ENCODE peak calls at places on chromosomes 6 and 20, in seven cellular contexts. One of them, this sample, is unnamed.

GRCh38 chr20:59005523-59006166 is 1.4 kb downstream of the CTSZ start:
- DNase-seq in GM12865: no peak
- DNase-seq in kidney: peak
- DNase-seq in OCI-LY7: peak
- DNase-seq in mucosa of descending colon: no peak
- DNase-seq in BJ: no peak
- DNase-seq in H7: peak
- DNase-seq in this sample: no peak

GRCh38 chr20:20477444-20478041 is 109.6 kb downstream of the INSM1 start:
- DNase-seq in GM12865: no peak
- DNase-seq in H7: no peak
- DNase-seq in OCI-LY7: no peak
- DNase-seq in BJ: no peak
- DNase-seq in kidney: no peak
- DNase-seq in mucosa of descending colon: no peak
- DNase-seq in this sample: no peak

GRCh38 chr20:1825492-1825891 is 69.7 kb upstream of the SIRPA start:
- DNase-seq in kidney: no peak
- DNase-seq in BJ: no peak
- DNase-seq in GM12865: no peak
- DNase-seq in H7: no peak
- DNase-seq in mucosa of descending colon: no peak
- DNase-seq in OCI-LY7: no peak
- DNase-seq in this sample: peak

GRCh38 chr20:18692453-18692852 is 104.6 kb downstream of the DTD1 start:
- DNase-seq in GM12865: no peak
- DNase-seq in H7: no peak
- DNase-seq in kidney: no peak
- DNase-seq in OCI-LY7: no peak
- DNase-seq in mucosa of descending colon: no peak
- DNase-seq in BJ: no peak
- DNase-seq in this sample: peak

GRCh38 chr6:134605034-134605433 is 287.1 kb upstream of the SGK1 start:
- DNase-seq in OCI-LY7: no peak
- DNase-seq in mucosa of descending colon: no peak
- DNase-seq in BJ: no peak
- DNase-seq in H7: no peak
- DNase-seq in GM12865: no peak
- DNase-seq in kidney: no peak
- DNase-seq in this sample: no peak

GRCh38 chr6:43468748-43469681 is 8.4 kb upstream of the TJAP1 start:
- DNase-seq in GM12865: no peak
- DNase-seq in H7: no peak
- DNase-seq in kidney: no peak
- DNase-seq in mucosa of descending colon: no peak
- DNase-seq in OCI-LY7: no peak
- DNase-seq in BJ: no peak
- DNase-seq in this sample: no peak

GRCh38 chr20:32539063-32539816 is 45.9 kb downstream of the NOL4L start:
- DNase-seq in OCI-LY7: no peak
- DNase-seq in BJ: no peak
- DNase-seq in GM12865: no peak
- DNase-seq in H7: no peak
- DNase-seq in kidney: no peak
- DNase-seq in mucosa of descending colon: peak
- DNase-seq in this sample: no peak

GRCh38 chr6:10033223-10033829 is 381.5 kb downstream of the TFAP2A start:
- DNase-seq in mucosa of descending colon: no peak
- DNase-seq in GM12865: no peak
- DNase-seq in kidney: no peak
- DNase-seq in OCI-LY7: no peak
- DNase-seq in H7: peak
- DNase-seq in BJ: no peak
- DNase-seq in this sample: peak

GRCh38 chr6:96522469-96523009 is 933 bp downstream of the UFL1 start:
- DNase-seq in BJ: peak
- DNase-seq in OCI-LY7: peak
- DNase-seq in GM12865: peak
- DNase-seq in H7: no peak
- DNase-seq in kidney: no peak
- DNase-seq in mucosa of descending colon: peak
- DNase-seq in this sample: peak

GRCh38 chr6:2809015-2809414 is 32.6 kb downstream of the SERPINB1 start:
- DNase-seq in mucosa of descending colon: no peak
- DNase-seq in OCI-LY7: no peak
- DNase-seq in BJ: no peak
- DNase-seq in kidney: no peak
- DNase-seq in GM12865: no peak
- DNase-seq in H7: no peak
- DNase-seq in this sample: no peak

GRCh38 chr6:6730831-6731230 is 142.3 kb downstream of the LY86 start:
- DNase-seq in kidney: no peak
- DNase-seq in mucosa of descending colon: no peak
- DNase-seq in GM12865: no peak
- DNase-seq in OCI-LY7: no peak
- DNase-seq in H7: no peak
- DNase-seq in BJ: peak
- DNase-seq in this sample: peak

GRCh38 chr20:1782181-1782580 is 113.0 kb upstream of the SIRPA start:
- DNase-seq in kidney: no peak
- DNase-seq in GM12865: no peak
- DNase-seq in H7: no peak
- DNase-seq in BJ: no peak
- DNase-seq in mucosa of descending colon: no peak
- DNase-seq in OCI-LY7: no peak
- DNase-seq in this sample: no peak

GRCh38 chr6:17987576-17988421 is at the start of gene KIF13A:
- DNase-seq in mucosa of descending colon: peak
- DNase-seq in BJ: no peak
- DNase-seq in GM12865: peak
- DNase-seq in kidney: peak
- DNase-seq in H7: peak
- DNase-seq in OCI-LY7: peak
- DNase-seq in this sample: peak

GRCh38 chr6:7087066-7087465 is 20.7 kb upstream of the RREB1 start:
- DNase-seq in H7: peak
- DNase-seq in kidney: no peak
- DNase-seq in BJ: no peak
- DNase-seq in OCI-LY7: no peak
- DNase-seq in GM12865: no peak
- DNase-seq in mucosa of descending colon: peak
- DNase-seq in this sample: peak

GRCh38 chr6:118743744-118744143 is 92.4 kb upstream of the CEP85L start:
- DNase-seq in OCI-LY7: no peak
- DNase-seq in kidney: no peak
- DNase-seq in BJ: no peak
- DNase-seq in GM12865: no peak
- DNase-seq in mucosa of descending colon: no peak
- DNase-seq in H7: no peak
- DNase-seq in this sample: peak

GRCh38 chr6:111739257-111739696 is 133.6 kb upstream of the TRAF3IP2 start:
- DNase-seq in kidney: no peak
- DNase-seq in OCI-LY7: no peak
- DNase-seq in mucosa of descending colon: no peak
- DNase-seq in BJ: no peak
- DNase-seq in H7: no peak
- DNase-seq in GM12865: peak
- DNase-seq in this sample: no peak

GRCh38 chr6:109962271-109962670 is 15.8 kb upstream of the GPR6 start:
- DNase-seq in kidney: no peak
- DNase-seq in BJ: no peak
- DNase-seq in OCI-LY7: no peak
- DNase-seq in H7: no peak
- DNase-seq in GM12865: no peak
- DNase-seq in mucosa of descending colon: no peak
- DNase-seq in this sample: no peak

GRCh38 chr20:53655909-53656652 is 62.4 kb upstream of the ZNF217 start:
- DNase-seq in mucosa of descending colon: no peak
- DNase-seq in OCI-LY7: no peak
- DNase-seq in kidney: no peak
- DNase-seq in BJ: no peak
- DNase-seq in H7: no peak
- DNase-seq in GM12865: peak
- DNase-seq in this sample: peak
- H3K4me3 ChIP-seq in mucosa of descending colon: no peak
- H3K4me3 ChIP-seq in OCI-LY7: peak
- H3K4me3 ChIP-seq in kidney: no peak
- H3K4me3 ChIP-seq in BJ: no peak
- H3K4me3 ChIP-seq in H7: no peak
- H3K4me3 ChIP-seq in GM12865: peak
- H3K4me3 ChIP-seq in this sample: no peak

GRCh38 chr20:6786548-6786947 is 19.1 kb downstream of the BMP2 start:
- DNase-seq in GM12865: no peak
- DNase-seq in mucosa of descending colon: no peak
- DNase-seq in kidney: no peak
- DNase-seq in OCI-LY7: no peak
- DNase-seq in H7: no peak
- DNase-seq in BJ: no peak
- DNase-seq in this sample: no peak

GRCh38 chr20:6784767-6785166 is 17.3 kb downstream of the BMP2 start:
- DNase-seq in GM12865: no peak
- DNase-seq in OCI-LY7: no peak
- DNase-seq in kidney: no peak
- DNase-seq in H7: no peak
- DNase-seq in mucosa of descending colon: peak
- DNase-seq in BJ: no peak
- DNase-seq in this sample: no peak

GRCh38 chr20:6780414-6780813 is 12.9 kb downstream of the BMP2 start:
- DNase-seq in BJ: no peak
- DNase-seq in mucosa of descending colon: peak
- DNase-seq in kidney: no peak
- DNase-seq in GM12865: no peak
- DNase-seq in OCI-LY7: no peak
- DNase-seq in H7: no peak
- DNase-seq in this sample: no peak

DNA sequence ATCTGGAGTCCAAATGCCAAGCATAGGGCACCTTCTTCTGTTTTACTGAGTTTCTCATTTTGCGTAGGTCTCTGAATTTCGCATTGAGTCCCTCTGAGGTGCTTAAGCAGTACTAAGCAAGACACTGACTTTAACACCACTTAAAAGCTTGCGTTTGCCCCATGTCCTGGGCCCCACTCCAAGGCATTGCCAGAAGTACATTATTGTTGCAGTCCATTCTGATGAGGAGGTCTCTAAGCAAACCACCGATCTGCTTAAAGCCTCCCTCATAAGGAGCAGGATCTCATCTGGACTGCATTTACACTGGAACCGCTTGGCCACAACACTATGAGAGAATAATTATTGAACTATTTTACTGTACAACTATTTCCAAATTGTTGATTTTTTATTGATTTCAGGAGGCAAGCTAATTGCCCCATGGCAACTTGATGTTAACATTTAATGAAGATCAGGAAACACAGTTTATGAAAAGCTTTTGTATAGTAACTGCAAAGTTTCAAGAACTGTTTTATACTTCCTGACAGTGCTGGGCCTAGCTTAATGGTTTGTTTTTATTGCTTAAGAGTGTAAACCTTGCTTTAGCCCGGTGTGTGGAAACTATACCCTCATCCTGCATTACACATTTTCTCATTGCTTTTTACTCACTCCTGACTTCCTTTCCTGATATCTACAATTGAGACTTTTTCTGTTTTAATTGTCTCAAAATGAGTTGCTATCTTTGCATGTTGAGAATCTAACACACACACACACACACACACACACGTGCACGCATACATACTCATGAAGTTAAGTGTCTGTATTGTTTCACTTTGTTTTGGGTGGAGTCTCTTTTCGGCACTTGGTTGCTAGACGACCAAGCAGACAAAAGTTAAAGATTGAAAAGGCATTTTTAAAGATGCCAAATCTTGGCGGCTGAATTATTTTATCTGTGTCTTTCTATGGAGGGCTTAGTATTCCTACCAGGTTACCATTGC is 16.6 kb downstream of the BMP2 start:
- DNase-seq in BJ: peak
- DNase-seq in GM12865: no peak
- DNase-seq in mucosa of descending colon: peak
- DNase-seq in H7: no peak
- DNase-seq in OCI-LY7: no peak
- DNase-seq in kidney: no peak
- DNase-seq in this sample: peak
- H3K4me3 ChIP-seq in BJ: no peak
- H3K4me3 ChIP-seq in GM12865: no peak
- H3K4me3 ChIP-seq in mucosa of descending colon: no peak
- H3K4me3 ChIP-seq in H7: no peak
- H3K4me3 ChIP-seq in OCI-LY7: no peak
- H3K4me3 ChIP-seq in kidney: no peak
- H3K4me3 ChIP-seq in this sample: no peak

GRCh38 chr6:135939216-135939610 is 87.7 kb downstream of the PDE7B start:
- DNase-seq in OCI-LY7: no peak
- DNase-seq in kidney: no peak
- DNase-seq in mucosa of descending colon: no peak
- DNase-seq in BJ: no peak
- DNase-seq in H7: no peak
- DNase-seq in GM12865: no peak
- DNase-seq in this sample: no peak
- H3K4me3 ChIP-seq in OCI-LY7: no peak
- H3K4me3 ChIP-seq in kidney: no peak
- H3K4me3 ChIP-seq in mucosa of descending colon: no peak
- H3K4me3 ChIP-seq in BJ: no peak
- H3K4me3 ChIP-seq in H7: no peak
- H3K4me3 ChIP-seq in GM12865: no peak
- H3K4me3 ChIP-seq in this sample: no peak

GRCh38 chr20:61451953-61452352 is 199.9 kb downstream of the CDH4 start:
- DNase-seq in mucosa of descending colon: no peak
- DNase-seq in BJ: no peak
- DNase-seq in OCI-LY7: no peak
- DNase-seq in H7: no peak
- DNase-seq in GM12865: no peak
- DNase-seq in kidney: no peak
- DNase-seq in this sample: no peak

GRCh38 chr20:61451009-61451408 is 198.9 kb downstream of the CDH4 start:
- DNase-seq in GM12865: no peak
- DNase-seq in mucosa of descending colon: no peak
- DNase-seq in OCI-LY7: no peak
- DNase-seq in kidney: no peak
- DNase-seq in H7: no peak
- DNase-seq in BJ: no peak
- DNase-seq in this sample: no peak

GRCh38 chr20:61454053-61454452 is 202.0 kb downstream of the CDH4 start:
- DNase-seq in kidney: no peak
- DNase-seq in H7: no peak
- DNase-seq in BJ: no peak
- DNase-seq in OCI-LY7: no peak
- DNase-seq in GM12865: no peak
- DNase-seq in mucosa of descending colon: no peak
- DNase-seq in this sample: no peak

GRCh38 chr20:61455508-61456215 is 203.6 kb downstream of the CDH4 start:
- DNase-seq in BJ: no peak
- DNase-seq in H7: no peak
- DNase-seq in kidney: no peak
- DNase-seq in OCI-LY7: no peak
- DNase-seq in GM12865: no peak
- DNase-seq in mucosa of descending colon: no peak
- DNase-seq in this sample: no peak

DNA sequence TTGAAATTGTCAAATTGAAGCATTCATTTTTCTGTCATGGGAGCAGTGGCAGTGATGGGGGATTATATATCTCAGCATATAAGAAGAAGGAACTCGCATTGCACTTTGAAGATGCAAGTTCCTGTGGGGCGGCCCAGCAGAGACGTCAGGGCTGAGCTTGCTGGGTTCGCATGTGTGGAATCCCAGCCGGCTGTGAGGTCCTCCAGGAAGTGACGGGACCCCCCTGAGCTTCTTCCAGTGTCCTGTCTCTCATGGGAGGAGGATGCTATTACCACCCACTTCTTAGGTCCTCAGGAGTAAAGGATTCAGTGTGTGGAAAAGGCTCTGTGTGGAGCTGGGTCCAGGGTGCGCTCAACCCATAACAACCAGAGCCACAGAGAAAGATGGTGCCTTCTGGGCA is 201.2 kb downstream of the CDH4 start:
- DNase-seq in H7: no peak
- DNase-seq in mucosa of descending colon: no peak
- DNase-seq in OCI-LY7: no peak
- DNase-seq in GM12865: no peak
- DNase-seq in BJ: no peak
- DNase-seq in kidney: no peak
- DNase-seq in this sample: no peak
- H3K4me3 ChIP-seq in H7: no peak
- H3K4me3 ChIP-seq in mucosa of descending colon: no peak
- H3K4me3 ChIP-seq in OCI-LY7: no peak
- H3K4me3 ChIP-seq in GM12865: no peak
- H3K4me3 ChIP-seq in BJ: no peak
- H3K4me3 ChIP-seq in kidney: no peak
- H3K4me3 ChIP-seq in this sample: no peak

This sample was measured in AG10803.